ENCODE peak calls at places on chromosomes 2 and 18, in five cellular contexts. One of them, this sample, is unnamed.

GRCh38 chr18:45551417-45551816 is 63.9 kb upstream of the SLC14A2 start:
- DNase-seq in H54: no peak
- DNase-seq in iPS-NIHi11: no peak
- DNase-seq in nephron progenitor cell: no peak
- DNase-seq in sciatic nerve: no peak
- DNase-seq in this sample: no peak

GRCh38 chr2:36834721-36835120 is 131.6 kb downstream of the STRN start:
- DNase-seq in nephron progenitor cell: no peak
- DNase-seq in sciatic nerve: no peak
- DNase-seq in H54: no peak
- DNase-seq in iPS-NIHi11: peak
- DNase-seq in this sample: no peak

GRCh38 chr2:381181-381580 is 93.3 kb upstream of the ALKAL2 start:
- DNase-seq in iPS-NIHi11: no peak
- DNase-seq in H54: no peak
- DNase-seq in sciatic nerve: no peak
- DNase-seq in nephron progenitor cell: no peak
- DNase-seq in this sample: no peak

GRCh38 chr18:72762505-72763122 is 105.2 kb downstream of the NETO1 start:
- DNase-seq in iPS-NIHi11: peak
- DNase-seq in sciatic nerve: no peak
- DNase-seq in nephron progenitor cell: peak
- DNase-seq in H54: no peak
- DNase-seq in this sample: peak

GRCh38 chr2:69124327-69124726 is 111.3 kb downstream of the ANTXR1 start:
- DNase-seq in iPS-NIHi11: no peak
- DNase-seq in sciatic nerve: no peak
- DNase-seq in H54: no peak
- DNase-seq in nephron progenitor cell: no peak
- DNase-seq in this sample: no peak

GRCh38 chr2:37005118-37005868 is 39.0 kb upstream of the STRN start:
- DNase-seq in nephron progenitor cell: no peak
- DNase-seq in H54: no peak
- DNase-seq in iPS-NIHi11: peak
- DNase-seq in sciatic nerve: no peak
- DNase-seq in this sample: peak

GRCh38 chr2:53584986-53585385 is 182.6 kb upstream of the CHAC2 start:
- DNase-seq in H54: no peak
- DNase-seq in sciatic nerve: no peak
- DNase-seq in iPS-NIHi11: no peak
- DNase-seq in nephron progenitor cell: no peak
- DNase-seq in this sample: no peak

GRCh38 chr18:70423988-70424387 is 135.1 kb downstream of the SOCS6 start:
- DNase-seq in nephron progenitor cell: no peak
- DNase-seq in sciatic nerve: no peak
- DNase-seq in H54: no peak
- DNase-seq in iPS-NIHi11: peak
- DNase-seq in this sample: no peak

GRCh38 chr2:238567067-238567855 is 140.5 kb downstream of the ASB1 start:
- DNase-seq in H54: no peak
- DNase-seq in sciatic nerve: no peak
- DNase-seq in nephron progenitor cell: no peak
- DNase-seq in iPS-NIHi11: no peak
- DNase-seq in this sample: no peak

GRCh38 chr2:158633261-158633660 is 161.9 kb upstream of the DAPL1 start:
- DNase-seq in iPS-NIHi11: no peak
- DNase-seq in sciatic nerve: no peak
- DNase-seq in H54: no peak
- DNase-seq in nephron progenitor cell: no peak
- DNase-seq in this sample: no peak

GRCh38 chr2:32006992-32007391 is 3.8 kb downstream of the MEMO1 start:
- DNase-seq in nephron progenitor cell: no peak
- DNase-seq in H54: no peak
- DNase-seq in sciatic nerve: no peak
- DNase-seq in iPS-NIHi11: no peak
- DNase-seq in this sample: no peak

GRCh38 chr2:125516496-125517109 is 1139.4 kb upstream of the GYPC start:
- DNase-seq in sciatic nerve: no peak
- DNase-seq in nephron progenitor cell: peak
- DNase-seq in iPS-NIHi11: peak
- DNase-seq in H54: peak
- DNase-seq in this sample: no peak

GRCh38 chr2:182167882-182168281 is 182.2 kb downstream of the PPP1R1C start:
- DNase-seq in nephron progenitor cell: no peak
- DNase-seq in iPS-NIHi11: no peak
- DNase-seq in H54: no peak
- DNase-seq in sciatic nerve: no peak
- DNase-seq in this sample: no peak

GRCh38 chr2:233399306-233400225 is 45.3 kb downstream of the DGKD start:
- DNase-seq in H54: no peak
- DNase-seq in iPS-NIHi11: peak
- DNase-seq in sciatic nerve: no peak
- DNase-seq in nephron progenitor cell: no peak
- DNase-seq in this sample: no peak

GRCh38 chr2:196112408-196113039 is 43.9 kb upstream of the DNAH7 start:
- DNase-seq in H54: no peak
- DNase-seq in iPS-NIHi11: no peak
- DNase-seq in sciatic nerve: no peak
- DNase-seq in nephron progenitor cell: peak
- DNase-seq in this sample: peak

GRCh38 chr2:88845772-88846661 is 154.5 kb downstream of the RPIA start:
- DNase-seq in nephron progenitor cell: no peak
- DNase-seq in iPS-NIHi11: no peak
- DNase-seq in H54: no peak
- DNase-seq in sciatic nerve: no peak
- DNase-seq in this sample: no peak